ENCODE peak calls at places on chromosomes 1 and 21, in ten cellular contexts. One of them, this sample, is unnamed.

GRCh38 chr21:39040494-39041110 is 142.6 kb downstream of the PSMG1 start:
- DNase-seq in ACHN: no peak
- DNase-seq in testis: no peak
- DNase-seq in NCI-H1417 treated with DMSO at 0.1 percent for 48 hours: no peak
- DNase-seq in EL: no peak
- DNase-seq in AML-193: no peak
- DNase-seq in NCI-H2171 treated with DMSO at 0.1 percent for 48 hours: no peak
- DNase-seq in NCI-H1105: no peak
- DNase-seq in T-helper 9 cell: no peak
- DNase-seq in activated naive CD4-positive, alpha-beta T cell treated with Interleukin-2 at 50 U/mL for 16 hours: no peak
- DNase-seq in this sample: no peak

GRCh38 chr1:27868556-27868931 is 3.8 kb upstream of the THEMIS2 start:
- DNase-seq in ACHN: no peak
- DNase-seq in testis: no peak
- DNase-seq in NCI-H1417 treated with DMSO at 0.1 percent for 48 hours: no peak
- DNase-seq in EL: no peak
- DNase-seq in AML-193: no peak
- DNase-seq in NCI-H2171 treated with DMSO at 0.1 percent for 48 hours: no peak
- DNase-seq in NCI-H1105: no peak
- DNase-seq in T-helper 9 cell: no peak
- DNase-seq in activated naive CD4-positive, alpha-beta T cell treated with Interleukin-2 at 50 U/mL for 16 hours: no peak
- DNase-seq in this sample: no peak

GRCh38 chr1:47729685-47730084 is 267.5 kb downstream of the TRABD2B start:
- DNase-seq in ACHN: no peak
- DNase-seq in testis: no peak
- DNase-seq in NCI-H1417 treated with DMSO at 0.1 percent for 48 hours: no peak
- DNase-seq in EL: no peak
- DNase-seq in AML-193: no peak
- DNase-seq in NCI-H2171 treated with DMSO at 0.1 percent for 48 hours: no peak
- DNase-seq in NCI-H1105: no peak
- DNase-seq in T-helper 9 cell: no peak
- DNase-seq in activated naive CD4-positive, alpha-beta T cell treated with Interleukin-2 at 50 U/mL for 16 hours: no peak
- DNase-seq in this sample: no peak

GRCh38 chr1:57748696-57749095 is 324.8 kb upstream of the DAB1 start:
- DNase-seq in ACHN: no peak
- DNase-seq in testis: no peak
- DNase-seq in NCI-H1417 treated with DMSO at 0.1 percent for 48 hours: no peak
- DNase-seq in EL: no peak
- DNase-seq in AML-193: no peak
- DNase-seq in NCI-H2171 treated with DMSO at 0.1 percent for 48 hours: no peak
- DNase-seq in NCI-H1105: no peak
- DNase-seq in T-helper 9 cell: no peak
- DNase-seq in activated naive CD4-positive, alpha-beta T cell treated with Interleukin-2 at 50 U/mL for 16 hours: no peak
- DNase-seq in this sample: no peak

GRCh38 chr21:23578027-23578426 is 2029.3 kb downstream of the MRPL39 start:
- DNase-seq in ACHN: no peak
- DNase-seq in testis: no peak
- DNase-seq in NCI-H1417 treated with DMSO at 0.1 percent for 48 hours: no peak
- DNase-seq in EL: no peak
- DNase-seq in AML-193: no peak
- DNase-seq in NCI-H2171 treated with DMSO at 0.1 percent for 48 hours: peak; percentile 46
- DNase-seq in NCI-H1105: no peak
- DNase-seq in T-helper 9 cell: no peak
- DNase-seq in activated naive CD4-positive, alpha-beta T cell treated with Interleukin-2 at 50 U/mL for 16 hours: no peak
- DNase-seq in this sample: no peak

GRCh38 chr1:228378453-228379164 is 28.0 kb downstream of the TRIM11 start:
- DNase-seq in ACHN: peak; percentile 86
- DNase-seq in testis: peak; percentile 81
- DNase-seq in NCI-H1417 treated with DMSO at 0.1 percent for 48 hours: no peak
- DNase-seq in EL: peak; percentile 68
- DNase-seq in AML-193: no peak
- DNase-seq in NCI-H2171 treated with DMSO at 0.1 percent for 48 hours: peak; percentile 89
- DNase-seq in NCI-H1105: peak; percentile 57
- DNase-seq in T-helper 9 cell: peak; percentile 36
- DNase-seq in activated naive CD4-positive, alpha-beta T cell treated with Interleukin-2 at 50 U/mL for 16 hours: peak; percentile 48
- DNase-seq in this sample: peak; percentile 11

GRCh38 chr21:43348801-43349261 is 78.1 kb downstream of the SIK1 start:
- DNase-seq in ACHN: no peak
- DNase-seq in testis: no peak
- DNase-seq in NCI-H1417 treated with DMSO at 0.1 percent for 48 hours: no peak
- DNase-seq in EL: no peak
- DNase-seq in AML-193: no peak
- DNase-seq in NCI-H2171 treated with DMSO at 0.1 percent for 48 hours: no peak
- DNase-seq in NCI-H1105: no peak
- DNase-seq in T-helper 9 cell: no peak
- DNase-seq in activated naive CD4-positive, alpha-beta T cell treated with Interleukin-2 at 50 U/mL for 16 hours: no peak
- DNase-seq in this sample: no peak

GRCh38 chr21:39593522-39593921 is 19.2 kb upstream of the B3GALT5 start:
- DNase-seq in ACHN: no peak
- DNase-seq in testis: no peak
- DNase-seq in NCI-H1417 treated with DMSO at 0.1 percent for 48 hours: no peak
- DNase-seq in EL: no peak
- DNase-seq in AML-193: no peak
- DNase-seq in NCI-H2171 treated with DMSO at 0.1 percent for 48 hours: no peak
- DNase-seq in NCI-H1105: no peak
- DNase-seq in T-helper 9 cell: no peak
- DNase-seq in activated naive CD4-positive, alpha-beta T cell treated with Interleukin-2 at 50 U/mL for 16 hours: no peak
- DNase-seq in this sample: no peak

GRCh38 chr1:224644553-224645154 is 28.5 kb downstream of the CNIH3 start:
- DNase-seq in ACHN: peak; percentile 60
- DNase-seq in testis: peak; percentile 53
- DNase-seq in NCI-H1417 treated with DMSO at 0.1 percent for 48 hours: peak; percentile 5
- DNase-seq in EL: peak; percentile 46
- DNase-seq in AML-193: peak; percentile 32
- DNase-seq in NCI-H2171 treated with DMSO at 0.1 percent for 48 hours: peak; percentile 53
- DNase-seq in NCI-H1105: no peak
- DNase-seq in T-helper 9 cell: peak; percentile 35
- DNase-seq in activated naive CD4-positive, alpha-beta T cell treated with Interleukin-2 at 50 U/mL for 16 hours: peak; percentile 53
- DNase-seq in this sample: peak; percentile 62

GRCh38 chr1:226600254-226600653 is 51.7 kb downstream of the STUM start:
- DNase-seq in ACHN: no peak
- DNase-seq in testis: no peak
- DNase-seq in NCI-H1417 treated with DMSO at 0.1 percent for 48 hours: no peak
- DNase-seq in EL: no peak
- DNase-seq in AML-193: no peak
- DNase-seq in NCI-H2171 treated with DMSO at 0.1 percent for 48 hours: no peak
- DNase-seq in NCI-H1105: no peak
- DNase-seq in T-helper 9 cell: no peak
- DNase-seq in activated naive CD4-positive, alpha-beta T cell treated with Interleukin-2 at 50 U/mL for 16 hours: no peak
- DNase-seq in this sample: no peak

GRCh38 chr21:29613021-29613420 is 314.3 kb downstream of the BACH1 start:
- DNase-seq in ACHN: no peak
- DNase-seq in testis: no peak
- DNase-seq in NCI-H1417 treated with DMSO at 0.1 percent for 48 hours: no peak
- DNase-seq in EL: no peak
- DNase-seq in AML-193: no peak
- DNase-seq in NCI-H2171 treated with DMSO at 0.1 percent for 48 hours: no peak
- DNase-seq in NCI-H1105: no peak
- DNase-seq in T-helper 9 cell: no peak
- DNase-seq in activated naive CD4-positive, alpha-beta T cell treated with Interleukin-2 at 50 U/mL for 16 hours: no peak
- DNase-seq in this sample: no peak

GRCh38 chr1:41681331-41682136 is 197.1 kb upstream of the EDN2 start:
- DNase-seq in ACHN: no peak
- DNase-seq in testis: no peak
- DNase-seq in NCI-H1417 treated with DMSO at 0.1 percent for 48 hours: no peak
- DNase-seq in EL: peak; percentile 84
- DNase-seq in AML-193: no peak
- DNase-seq in NCI-H2171 treated with DMSO at 0.1 percent for 48 hours: peak; percentile 30
- DNase-seq in NCI-H1105: no peak
- DNase-seq in T-helper 9 cell: no peak
- DNase-seq in activated naive CD4-positive, alpha-beta T cell treated with Interleukin-2 at 50 U/mL for 16 hours: no peak
- DNase-seq in this sample: no peak

GRCh38 chr1:145983206-145983675 is 13.1 kb downstream of the TXNIP start:
- DNase-seq in ACHN: no peak
- DNase-seq in testis: no peak
- DNase-seq in NCI-H1417 treated with DMSO at 0.1 percent for 48 hours: no peak
- DNase-seq in EL: no peak
- DNase-seq in AML-193: no peak
- DNase-seq in NCI-H2171 treated with DMSO at 0.1 percent for 48 hours: no peak
- DNase-seq in NCI-H1105: no peak
- DNase-seq in T-helper 9 cell: no peak
- DNase-seq in activated naive CD4-positive, alpha-beta T cell treated with Interleukin-2 at 50 U/mL for 16 hours: no peak
- DNase-seq in this sample: no peak

GRCh38 chr1:66070491-66070890 is 277.8 kb downstream of the PDE4B start:
- DNase-seq in ACHN: no peak
- DNase-seq in testis: no peak
- DNase-seq in NCI-H1417 treated with DMSO at 0.1 percent for 48 hours: no peak
- DNase-seq in EL: no peak
- DNase-seq in AML-193: no peak
- DNase-seq in NCI-H2171 treated with DMSO at 0.1 percent for 48 hours: no peak
- DNase-seq in NCI-H1105: no peak
- DNase-seq in T-helper 9 cell: no peak
- DNase-seq in activated naive CD4-positive, alpha-beta T cell treated with Interleukin-2 at 50 U/mL for 16 hours: no peak
- DNase-seq in this sample: no peak